ENCODE peak calls at places on chromosomes 12 and 14, in ten cellular contexts. C is RWPE1, R is omental fat pad, T is left ventricle myocardium inferior, S is H1, Y is AG10803, N is MCF 10A, P is adrenal gland, L is transverse colon, J is progenitor cell of endocrine pancreas. F is an unnamed sample.

GRCh38 chr14:91872517-91873470 is 5.5 kb upstream of the TC2N start:
- DNase-seq in C (peak; percentile 16), R (peak; percentile 62), T (peak; percentile 72), S (no peak), Y (peak; percentile 86), N (peak; percentile 98), P (peak; percentile 70), L (peak; percentile 90), J (no peak), F (peak; percentile 42)

GRCh38 chr12:58288191-58288590 is 346.8 kb downstream of the ATP23 start:
- DNase-seq in C (no peak), R (no peak), T (no peak), S (no peak), Y (peak; percentile 95), N (no peak), P (no peak), L (no peak), J (no peak), F (no peak)

GRCh38 chr12:57603758-57604453 is 718 bp upstream of the DTX3 start:
- DNase-seq in C (no peak), R (no peak), T (peak; percentile 54), S (no peak), Y (peak; percentile 48), N (peak; percentile 26), P (peak; percentile 82), L (peak; percentile 41), J (no peak), F (no peak)

GRCh38 chr14:104665663-104666522 is 23.5 kb upstream of the INF2 start:
- DNase-seq in C (no peak), R (no peak), T (peak; percentile 49), S (no peak), Y (no peak), N (peak; percentile 48), P (no peak), L (peak; percentile 75), J (peak; percentile 56), F (peak; percentile 63)

GRCh38 chr14:102317564-102318248 is 1.8 kb upstream of the ZNF839 start:
- DNase-seq in C (no peak), R (no peak), T (peak; percentile 42), S (no peak), Y (peak; percentile 23), N (peak; percentile 66), P (peak; percentile 68), L (peak; percentile 54), J (no peak), F (peak; percentile 77)

GRCh38 chr14:67221248-67221981 is 19.8 kb upstream of the PALS1 start:
- DNase-seq in C (peak; percentile 28), R (no peak), T (no peak), S (no peak), Y (peak; percentile 86), N (peak; percentile 21), P (no peak), L (peak; percentile 41), J (no peak), F (no peak)

GRCh38 chr14:57755018-57755521 is 110.8 kb downstream of the SLC35F4 start:
- DNase-seq in C (no peak), R (no peak), T (no peak), S (no peak), Y (no peak), N (no peak), P (no peak), L (no peak), J (no peak), F (no peak)

GRCh38 chr14:89773644-89774316 is 180.8 kb downstream of the EFCAB11 start:
- DNase-seq in C (peak; percentile 34), R (no peak), T (peak; percentile 46), S (peak; percentile 29), Y (no peak), N (peak; percentile 56), P (peak; percentile 61), L (peak; percentile 53), J (peak; percentile 24), F (peak; percentile 80)

GRCh38 chr14:30521899-30522736 is 36.8 kb upstream of the G2E3 start:
- DNase-seq in C (peak; percentile 21), R (no peak), T (no peak), S (no peak), Y (peak; percentile 47), N (peak; percentile 61), P (no peak), L (no peak), J (no peak), F (no peak)

GRCh38 chr12:22610148-22610547 is 14.8 kb upstream of the ETNK1 start:
- DNase-seq in C (no peak), R (no peak), T (no peak), S (no peak), Y (no peak), N (no peak), P (no peak), L (no peak), J (no peak), F (no peak)

GRCh38 chr14:75341639-75342038 is 63.0 kb downstream of the FOS start:
- DNase-seq in C (no peak), R (no peak), T (no peak), S (no peak), Y (no peak), N (no peak), P (no peak), L (no peak), J (no peak), F (no peak)

GRCh38 chr14:58298477-58298879 is at the start of gene ARID4A:
- DNase-seq in C (no peak), R (peak; percentile 47), T (peak; percentile 83), S (no peak), Y (peak; percentile 15), N (no peak), P (no peak), L (peak; percentile 92), J (peak; percentile 67), F (peak; percentile 91)

GRCh38 chr14:24852312-24853060 is 197.5 kb downstream of the STXBP6 start:
- DNase-seq in C (no peak), R (no peak), T (no peak), S (no peak), Y (no peak), N (no peak), P (no peak), L (peak; percentile 54), J (no peak), F (no peak)

GRCh38 chr12:48197549-48197966 is 5.5 kb downstream of the OR10AD1 start:
- DNase-seq in C (no peak), R (no peak), T (no peak), S (no peak), Y (no peak), N (no peak), P (peak; percentile 68), L (no peak), J (no peak), F (peak; percentile 44)
- TF ChIP-seq CTCF in C (peak; percentile 65), R (no peak), T (peak; percentile 64), S (no peak), Y (peak; percentile 57), N (peak; percentile 28), P (peak; percentile 72), L (peak; percentile 37), J (peak; percentile 46), F (peak; percentile 60)

DNA sequence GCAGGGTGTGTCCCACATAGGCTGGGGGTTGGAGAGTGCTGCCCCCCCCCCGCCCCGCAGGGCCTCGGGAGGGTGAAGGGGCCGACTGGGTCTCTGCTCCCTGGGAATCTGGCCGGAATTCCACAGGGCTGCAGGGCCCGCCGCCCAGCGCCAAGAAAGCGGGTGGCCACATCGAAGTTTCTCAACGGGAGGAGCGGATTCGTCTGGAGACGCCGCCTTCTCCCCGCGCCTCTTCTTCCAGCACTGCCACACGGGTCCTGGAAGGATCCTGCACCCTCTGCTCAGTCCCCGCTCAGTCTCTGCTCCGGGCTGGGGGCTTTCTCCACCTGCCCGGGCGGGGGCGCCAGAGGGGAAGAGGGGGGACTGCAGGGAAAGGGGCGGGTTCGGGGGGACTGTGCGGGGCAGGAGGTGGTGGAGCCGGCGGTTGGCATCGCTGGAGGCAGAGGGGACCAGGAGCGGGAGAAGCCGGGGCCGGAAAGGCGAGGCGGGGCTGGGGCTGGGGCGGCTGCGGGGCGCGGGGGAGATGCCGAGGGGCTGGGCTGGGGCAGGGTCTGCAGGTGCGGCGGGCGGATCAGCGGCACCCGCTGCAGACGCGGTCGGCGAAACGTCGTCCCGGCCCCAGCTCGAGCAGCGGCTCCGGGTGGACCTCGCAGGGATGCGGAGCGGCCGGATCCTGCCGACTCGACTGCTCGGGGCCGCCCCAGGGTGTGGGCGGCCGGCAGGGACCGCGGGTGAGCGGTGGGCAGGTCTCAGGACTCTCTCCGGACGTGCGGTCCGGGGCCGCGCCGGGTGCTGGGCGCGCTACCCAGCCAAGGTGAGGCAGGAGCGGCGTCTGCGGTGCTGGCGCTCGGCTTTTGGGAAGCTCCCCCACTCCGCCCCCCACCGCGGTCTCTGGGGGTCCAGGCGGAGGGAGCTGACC is 811.4 kb upstream of the TMEM132C start:
- DNase-seq in C (no peak), R (no peak), T (no peak), S (no peak), Y (no peak), N (no peak), P (no peak), L (no peak), J (peak; percentile 35), F (no peak)
- TF ChIP-seq CTCF in C (no peak), R (no peak), T (no peak), S (peak; percentile 62), Y (peak; percentile 10), N (no peak), P (no peak), L (no peak), J (peak; percentile 38), F (no peak)

DNA sequence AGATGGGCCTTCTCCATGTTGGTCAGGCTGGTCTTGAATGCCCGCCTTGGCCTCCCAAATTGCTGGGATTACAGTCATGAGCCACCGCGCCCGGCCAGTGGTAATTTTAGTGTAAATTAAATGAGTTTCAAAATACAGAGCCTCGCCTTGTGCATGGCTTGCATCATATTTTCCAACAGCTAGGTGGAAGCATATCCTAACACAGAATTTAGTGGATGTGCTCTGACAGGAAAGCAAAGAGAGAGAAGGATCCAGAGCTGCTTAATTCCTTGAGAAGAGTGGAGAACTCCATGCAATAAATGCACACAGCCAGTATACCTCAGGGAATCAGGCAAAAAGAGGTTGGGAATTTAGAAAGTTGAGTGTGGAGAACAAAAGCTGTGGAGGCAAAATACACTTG is 2.5 kb downstream of the OR6C2 start:
- DNase-seq in C (no peak), R (no peak), T (no peak), S (no peak), Y (no peak), N (no peak), P (no peak), L (no peak), J (no peak), F (no peak)
- TF ChIP-seq CTCF in C (no peak), R (no peak), T (peak; percentile 40), S (no peak), Y (no peak), N (no peak), P (no peak), L (no peak), J (peak; percentile 28), F (no peak)

DNA sequence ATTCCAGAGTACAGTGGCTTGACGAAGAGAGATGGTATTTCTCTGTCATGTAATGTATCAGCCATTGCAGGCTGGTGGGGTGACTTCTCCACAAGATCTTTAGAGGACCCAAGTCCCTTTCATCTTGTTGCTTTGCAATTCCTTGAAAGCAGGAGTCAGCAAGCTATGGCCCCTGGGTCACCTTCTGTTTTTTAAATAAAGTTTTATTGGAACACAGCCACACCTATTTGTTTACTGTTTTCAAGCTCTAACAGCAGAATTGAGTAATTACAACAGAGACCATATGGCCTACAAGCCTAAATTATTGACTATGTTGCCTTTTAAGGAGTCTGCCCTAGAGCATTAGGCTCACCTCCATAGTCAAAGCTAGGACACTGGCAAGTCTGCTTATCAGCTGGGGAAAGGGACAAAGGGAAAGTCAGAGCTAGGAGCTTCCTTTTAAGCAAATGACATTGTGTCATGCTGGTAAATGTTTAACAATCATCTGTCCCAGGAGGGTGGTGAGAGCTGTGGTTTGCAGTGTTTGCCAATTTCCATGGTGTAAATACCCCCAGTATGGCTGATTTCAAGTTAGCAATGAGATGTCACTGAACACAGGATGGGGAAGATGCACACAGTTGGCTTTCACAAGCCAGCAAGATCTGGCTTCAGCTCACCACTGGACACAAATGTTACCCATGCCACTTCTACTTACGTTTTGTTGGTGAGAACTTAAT is 87.7 kb upstream of the PWP1 start:
- DNase-seq in C (no peak), R (no peak), T (no peak), S (no peak), Y (no peak), N (no peak), P (no peak), L (no peak), J (no peak), F (no peak)
- TF ChIP-seq CTCF in C (no peak), R (no peak), T (no peak), S (no peak), Y (no peak), N (no peak), P (no peak), L (no peak), J (no peak), F (no peak)

F was measured in activated CD8-positive, alpha-beta T cell treated with anti-CD3 and anti-CD28 coated beads for 36 hours.